ENCODE peak calls at places on chromosomes 16 and 17, in six cellular contexts. G, Z, R, J, S and M are unnamed samples.

GRCh38 chr17:38815576-38816193 is 9.4 kb downstream of the CWC25 start:
- DNase-seq in G (no peak), R (no peak), S (no peak), Z (no peak), J (no peak), M (no peak)

GRCh38 chr17:13638855-13639458 is 37.2 kb upstream of the HS3ST3A1 start:
- DNase-seq in S (no peak), Z (no peak), G (peak; percentile 69), J (no peak), R (no peak), M (no peak)

GRCh38 chr17:32917081-32917480 is 10.9 kb upstream of the TMEM98 start:
- DNase-seq in G (no peak), R (no peak), J (no peak), Z (no peak), S (no peak), M (no peak)

GRCh38 chr16:68064791-68065365 is 20.3 kb upstream of the NFATC3 start:
- DNase-seq in R (no peak), G (peak; percentile 86), J (peak; percentile 61), S (peak; percentile 77), Z (peak; percentile 58), M (no peak)

GRCh38 chr17:46818319-46818928 is at the start of gene WNT3:
- DNase-seq in Z (peak; percentile 76), R (no peak), J (no peak), G (peak; percentile 77), S (peak; percentile 82), M (peak; percentile 65)

GRCh38 chr17:65121368-65121767 is 15.8 kb upstream of the RGS9 start:
- DNase-seq in Z (no peak), G (no peak), R (no peak), S (no peak), J (no peak), M (no peak)

GRCh38 chr16:89122322-89122831 is 28.7 kb downstream of the ACSF3 start:
- DNase-seq in S (no peak), J (no peak), Z (peak; percentile 60), G (no peak), R (no peak), M (peak; percentile 79)

GRCh38 chr16:75380870-75381269 is 52.4 kb downstream of the CFDP1 start:
- DNase-seq in S (no peak), R (no peak), G (no peak), J (no peak), Z (no peak), M (no peak)

GRCh38 chr17:10743316-10744009 is 13.6 kb upstream of the TMEM220 start:
- DNase-seq in R (no peak), G (no peak), S (no peak), J (no peak), Z (no peak), M (no peak)

GRCh38 chr16:29744541-29745101 is 1.2 kb downstream of the C16orf54 start:
- DNase-seq in J (no peak), G (no peak), Z (peak; percentile 26), S (no peak), R (no peak), M (no peak)

GRCh38 chr16:17070882-17071592 is 399.7 kb downstream of the XYLT1 start:
- DNase-seq in G (peak; percentile 27), J (no peak), S (no peak), R (peak; percentile 98), Z (peak; percentile 51), M (peak; percentile 49)

GRCh38 chr17:39194089-39194984 is 3.1 kb downstream of the CACNB1 start:
- DNase-seq in S (peak; percentile 90), G (peak; percentile 90), Z (no peak), R (no peak), J (peak; percentile 80), M (no peak)

GRCh38 chr16:78098544-78099371 is 696 bp upstream of the WWOX start:
- DNase-seq in Z (no peak), S (no peak), G (peak; percentile 11), R (no peak), J (no peak), M (no peak)

GRCh38 chr16:28561557-28562187 is 8.0 kb downstream of the SGF29 start:
- DNase-seq in G (no peak), R (no peak), Z (no peak), J (no peak), S (no peak), M (no peak)

GRCh38 chr16:51041546-51041945 is 109.5 kb downstream of the SALL1 start:
- DNase-seq in R (no peak), G (no peak), S (no peak), J (no peak), Z (no peak), M (no peak)

GRCh38 chr17:22704674-22705073 is 1012.4 kb downstream of the KCNJ18 start:
- DNase-seq in G (no peak), S (no peak), J (no peak), R (no peak), Z (no peak), M (no peak)

GRCh38 chr17:21318439-21318838 is 33.9 kb downstream of the MAP2K3 start:
- DNase-seq in J (no peak), G (no peak), S (no peak), R (no peak), Z (no peak), M (no peak)

GRCh38 chr17:34401165-34401564 is 38.1 kb upstream of the CCL1 start:
- DNase-seq in S (no peak), Z (no peak), G (no peak), R (no peak), J (no peak), M (no peak)

GRCh38 chr17:31413871-31414589 is 22.6 kb downstream of the RAB11FIP4 start:
- DNase-seq in Z (no peak), G (no peak), J (no peak), R (no peak), S (no peak), M (no peak)

GRCh38 chr17:17129466-17129865 is 76.7 kb downstream of the PLD6 start:
- DNase-seq in G (no peak), Z (no peak), S (no peak), J (no peak), R (no peak), M (no peak)

GRCh38 chr17:63423251-63423950 is 22.7 kb downstream of the CYB561 start:
- DNase-seq in R (no peak), S (no peak), Z (no peak), G (no peak), J (no peak), M (no peak)

DNA sequence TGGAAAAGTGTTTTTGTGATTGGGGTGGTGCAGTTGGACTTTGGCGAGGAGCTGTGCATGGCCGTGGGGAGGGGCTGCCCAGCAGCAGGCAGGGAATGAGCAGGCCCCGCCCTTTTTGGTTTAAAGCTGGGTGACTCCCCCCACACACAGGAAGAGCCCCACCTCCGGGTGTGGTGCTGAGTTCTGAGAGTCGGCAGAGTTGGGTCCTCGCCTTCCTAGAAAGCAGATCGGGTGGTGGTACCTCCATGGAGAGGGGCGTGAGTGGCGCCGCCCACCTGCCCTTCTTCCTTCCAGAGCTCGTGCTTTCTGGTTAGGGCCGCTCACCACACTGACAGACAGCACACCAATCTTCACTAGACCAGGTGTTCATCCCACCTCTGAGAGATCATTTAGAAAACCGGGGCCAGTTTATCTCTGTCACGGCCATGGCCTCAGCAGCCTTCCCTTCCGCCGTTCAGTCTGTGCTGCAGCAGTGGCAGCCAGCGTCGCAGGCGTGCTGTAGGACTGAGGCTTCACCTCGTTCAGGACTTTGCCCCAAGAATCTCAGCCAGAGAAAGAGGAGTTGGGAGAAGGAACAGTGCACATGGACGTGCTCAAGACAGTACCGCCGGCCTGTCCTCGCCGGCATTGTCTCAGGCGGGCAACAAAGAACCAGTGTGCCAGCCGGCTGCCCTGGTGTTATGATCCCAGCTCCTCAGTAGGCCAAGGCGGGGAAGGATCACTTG is 144.0 kb upstream of the CHMP6 start:
- DNase-seq in J (no peak), R (no peak), S (no peak), G (peak; percentile 41), Z (no peak), M (no peak)
- TF ChIP-seq TAF1 in J (no peak), R (no peak), S (no peak), G (no peak), Z (no peak), M (no peak)

DNA sequence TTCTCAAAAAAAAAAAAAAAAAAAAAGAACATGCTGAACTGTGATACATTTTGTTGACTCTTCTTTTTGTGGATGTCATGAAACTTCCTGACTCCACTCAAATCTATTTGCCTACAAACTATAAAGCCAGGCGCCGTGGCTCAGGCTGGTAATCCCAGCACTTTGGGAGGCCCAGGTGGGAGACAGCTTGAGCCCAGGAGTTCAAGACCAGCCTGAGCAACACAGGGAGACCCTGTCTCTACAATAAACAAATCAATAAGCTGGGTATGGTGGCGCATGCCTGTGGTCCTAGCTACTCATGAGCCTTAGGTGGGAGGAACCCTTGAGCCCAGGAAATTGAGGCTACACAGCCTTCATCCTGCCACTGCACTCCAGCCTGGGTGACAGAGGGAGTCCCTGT is 1.5 kb upstream of the NT5C start:
- DNase-seq in R (no peak), J (peak; percentile 51), G (no peak), S (no peak), Z (no peak), M (no peak)
- TF ChIP-seq POLR2AphosphoS5 in R (no peak), J (no peak), G (no peak), S (peak; percentile 19), Z (no peak), M (no peak)

GRCh38 chr17:58640202-58640601 is 51.6 kb downstream of the TEX14 start:
- DNase-seq in J (no peak), R (no peak), Z (no peak), S (no peak), G (no peak), M (no peak)

GRCh38 chr17:58643147-58643546 is 48.7 kb downstream of the TEX14 start:
- DNase-seq in R (no peak), S (no peak), Z (no peak), G (no peak), J (no peak), M (no peak)

GRCh38 chr17:58637011-58637570 is 54.8 kb downstream of the TEX14 start:
- DNase-seq in J (no peak), G (no peak), Z (no peak), R (no peak), S (no peak), M (no peak)

GRCh38 chr17:58641937-58642336 is 49.9 kb downstream of the TEX14 start:
- DNase-seq in G (no peak), R (no peak), S (no peak), J (no peak), Z (no peak), M (no peak)

GRCh38 chr17:58639681-58640080 is 52.2 kb downstream of the TEX14 start:
- DNase-seq in G (no peak), S (no peak), Z (no peak), J (no peak), R (no peak), M (no peak)
- TF ChIP-seq TAF1 in G (no peak), S (no peak), Z (no peak), J (no peak), R (no peak), M (no peak)

DNA sequence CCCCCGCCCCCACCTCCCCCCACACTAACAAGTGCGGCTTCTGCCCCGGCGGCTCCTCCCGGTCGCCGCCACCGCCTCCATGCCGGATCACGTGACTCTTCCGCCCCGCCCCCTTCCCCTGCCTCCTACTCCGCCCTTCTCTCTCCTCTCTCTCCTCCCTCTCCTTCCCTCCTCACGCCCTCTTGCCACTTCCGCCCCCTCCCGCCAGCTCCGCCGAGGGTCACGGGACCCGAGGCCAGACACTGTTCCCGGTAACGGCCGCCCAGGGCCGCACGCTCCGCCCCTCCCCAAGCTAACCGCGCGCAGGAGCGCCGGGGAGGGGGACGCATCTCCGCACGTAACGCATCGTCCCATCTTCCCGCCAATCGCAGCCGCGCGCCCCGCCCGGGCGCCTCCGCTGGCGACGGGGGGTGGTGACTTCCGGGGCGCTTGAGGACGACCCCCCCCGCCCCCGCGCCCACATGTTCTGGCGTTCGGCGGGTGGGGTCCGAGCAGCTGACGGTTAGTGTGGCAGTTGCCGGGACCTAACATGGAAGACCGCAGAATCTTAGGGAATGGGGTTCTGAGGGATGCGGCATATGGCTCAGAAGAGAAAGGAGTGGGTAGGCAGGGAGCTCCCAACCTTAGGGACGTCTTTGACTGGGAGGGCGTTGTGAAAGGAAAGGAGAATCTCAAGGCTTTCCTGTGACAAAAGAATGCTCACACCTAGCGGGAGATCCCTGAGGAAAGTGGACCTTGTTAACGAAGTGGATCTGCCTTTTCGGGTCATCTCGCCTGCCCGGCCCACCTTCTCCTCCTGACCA is at the start of gene USP32:
- DNase-seq in G (peak; percentile 98), R (peak; percentile 96), J (peak; percentile 96), Z (peak; percentile 86), S (peak; percentile 98), M (peak; percentile 84)
- TF ChIP-seq POLR2AphosphoS5 in G (peak; percentile 82), R (peak; percentile 66), J (peak; percentile 87), Z (no peak), S (peak; percentile 91), M (no peak)